ENCODE peak calls at places on chromosomes 13 and 19, in five cellular contexts. One of them, this sample, is unnamed.

GRCh38 chr13:30133554-30133912 is 173.8 kb downstream of the KATNAL1 start:
- DNase-seq in HL-60: no peak
- DNase-seq in breast epithelium: no peak
- DNase-seq in GM12891: no peak
- DNase-seq in transverse colon: peak; percentile 79
- DNase-seq in this sample: no peak

GRCh38 chr13:28566891-28567290 is 72.0 kb upstream of the FLT1 start:
- DNase-seq in HL-60: no peak
- DNase-seq in transverse colon: no peak
- DNase-seq in breast epithelium: no peak
- DNase-seq in GM12891: no peak
- DNase-seq in this sample: no peak

GRCh38 chr19:49140951-49141350 is 14.2 kb downstream of the HRC start:
- DNase-seq in breast epithelium: no peak
- DNase-seq in GM12891: no peak
- DNase-seq in transverse colon: no peak
- DNase-seq in HL-60: no peak
- DNase-seq in this sample: no peak

GRCh38 chr19:56091751-56092546 is 29.1 kb downstream of the ZNF787 start:
- DNase-seq in breast epithelium: peak; percentile 62
- DNase-seq in HL-60: no peak
- DNase-seq in transverse colon: no peak
- DNase-seq in GM12891: no peak
- DNase-seq in this sample: peak; percentile 40

GRCh38 chr19:17338440-17339078 is 1.2 kb downstream of the GTPBP3 start:
- DNase-seq in HL-60: no peak
- DNase-seq in transverse colon: no peak
- DNase-seq in GM12891: no peak
- DNase-seq in breast epithelium: no peak
- DNase-seq in this sample: no peak

GRCh38 chr13:58476176-58476575 is 844.6 kb downstream of the PCDH17 start:
- DNase-seq in transverse colon: no peak
- DNase-seq in GM12891: no peak
- DNase-seq in HL-60: no peak
- DNase-seq in breast epithelium: no peak
- DNase-seq in this sample: no peak

GRCh38 chr13:51223284-51224270 is 1.4 kb downstream of the FAM124A start:
- DNase-seq in GM12891: no peak
- DNase-seq in breast epithelium: no peak
- DNase-seq in HL-60: no peak
- DNase-seq in transverse colon: no peak
- DNase-seq in this sample: no peak

GRCh38 chr13:33509642-33510229 is 224.2 kb upstream of the STARD13 start:
- DNase-seq in breast epithelium: peak; percentile 54
- DNase-seq in GM12891: no peak
- DNase-seq in HL-60: peak; percentile 15
- DNase-seq in transverse colon: no peak
- DNase-seq in this sample: peak; percentile 72

GRCh38 chr19:49809155-49809986 is 3.7 kb downstream of the FUZ start:
- DNase-seq in GM12891: no peak
- DNase-seq in transverse colon: peak; percentile 66
- DNase-seq in HL-60: no peak
- DNase-seq in breast epithelium: peak; percentile 51
- DNase-seq in this sample: peak; percentile 86

GRCh38 chr13:89827552-89827951 is 1519.9 kb upstream of the MIR17HG start:
- DNase-seq in breast epithelium: no peak
- DNase-seq in GM12891: no peak
- DNase-seq in transverse colon: no peak
- DNase-seq in HL-60: no peak
- DNase-seq in this sample: no peak

GRCh38 chr19:54478677-54479266 is 5.7 kb upstream of the CDC42EP5 start:
- DNase-seq in breast epithelium: no peak
- DNase-seq in HL-60: no peak
- DNase-seq in transverse colon: no peak
- DNase-seq in GM12891: no peak
- DNase-seq in this sample: no peak

GRCh38 chr13:71801165-71801564 is 65.8 kb downstream of the DACH1 start:
- DNase-seq in transverse colon: no peak
- DNase-seq in HL-60: no peak
- DNase-seq in GM12891: no peak
- DNase-seq in breast epithelium: no peak
- DNase-seq in this sample: no peak

GRCh38 chr13:71798723-71799122 is 68.3 kb downstream of the DACH1 start:
- DNase-seq in transverse colon: no peak
- DNase-seq in breast epithelium: no peak
- DNase-seq in GM12891: no peak
- DNase-seq in HL-60: no peak
- DNase-seq in this sample: no peak

GRCh38 chr13:71797487-71797886 is 69.5 kb downstream of the DACH1 start:
- DNase-seq in GM12891: no peak
- DNase-seq in HL-60: no peak
- DNase-seq in breast epithelium: no peak
- DNase-seq in transverse colon: no peak
- DNase-seq in this sample: no peak

GRCh38 chr13:71799320-71799719 is 67.7 kb downstream of the DACH1 start:
- DNase-seq in breast epithelium: no peak
- DNase-seq in GM12891: no peak
- DNase-seq in transverse colon: no peak
- DNase-seq in HL-60: no peak
- DNase-seq in this sample: no peak

DNA sequence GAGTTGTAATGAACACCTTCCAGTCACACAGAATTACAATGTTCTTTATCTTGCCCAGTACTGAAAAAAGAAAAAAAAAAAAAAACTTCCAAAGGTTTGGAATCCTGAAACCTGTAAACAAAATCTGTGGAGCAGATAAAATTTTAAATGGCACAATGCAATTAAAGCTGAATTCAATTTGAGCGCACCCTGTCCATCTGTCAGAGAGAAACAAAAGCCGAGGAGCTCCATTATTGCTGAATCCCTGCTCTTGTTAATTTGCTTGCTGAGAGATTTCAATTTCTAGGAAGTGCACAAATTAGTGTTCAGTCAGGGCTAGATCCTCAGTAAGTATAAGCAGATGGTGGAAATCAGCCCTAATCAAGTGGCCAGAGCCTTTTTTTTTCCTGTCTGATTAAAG is 65.2 kb downstream of the DACH1 start:
- DNase-seq in transverse colon: no peak
- DNase-seq in HL-60: no peak
- DNase-seq in GM12891: no peak
- DNase-seq in breast epithelium: no peak
- DNase-seq in this sample: no peak
- TF ChIP-seq POLR2AphosphoS5 in transverse colon: no peak
- TF ChIP-seq POLR2AphosphoS5 in HL-60: no peak
- TF ChIP-seq POLR2AphosphoS5 in GM12891: no peak
- TF ChIP-seq POLR2AphosphoS5 in breast epithelium: no peak
- TF ChIP-seq POLR2AphosphoS5 in this sample: no peak

GRCh38 chr13:113001251-113002140 is 32.5 kb downstream of the MCF2L start:
- DNase-seq in GM12891: no peak
- DNase-seq in breast epithelium: no peak
- DNase-seq in HL-60: no peak
- DNase-seq in transverse colon: peak; percentile 41
- DNase-seq in this sample: no peak
- TF ChIP-seq POLR2AphosphoS5 in GM12891: no peak
- TF ChIP-seq POLR2AphosphoS5 in breast epithelium: no peak
- TF ChIP-seq POLR2AphosphoS5 in HL-60: no peak
- TF ChIP-seq POLR2AphosphoS5 in transverse colon: no peak
- TF ChIP-seq POLR2AphosphoS5 in this sample: no peak

GRCh38 chr19:2476451-2477140 is 669 bp downstream of the GADD45B start:
- DNase-seq in GM12891: no peak
- DNase-seq in transverse colon: peak; percentile 67
- DNase-seq in HL-60: no peak
- DNase-seq in breast epithelium: no peak
- DNase-seq in this sample: no peak

GRCh38 chr19:2478756-2479555 is 3.0 kb downstream of the GADD45B start:
- DNase-seq in transverse colon: peak; percentile 82
- DNase-seq in breast epithelium: peak; percentile 88
- DNase-seq in HL-60: no peak
- DNase-seq in GM12891: no peak
- DNase-seq in this sample: peak; percentile 90

GRCh38 chr19:2478324-2478755 is 2.4 kb downstream of the GADD45B start:
- DNase-seq in GM12891: no peak
- DNase-seq in breast epithelium: peak; percentile 89
- DNase-seq in transverse colon: peak; percentile 83
- DNase-seq in HL-60: peak; percentile 88
- DNase-seq in this sample: peak; percentile 89

GRCh38 chr19:2477141-2477710 is 1.3 kb downstream of the GADD45B start:
- DNase-seq in HL-60: no peak
- DNase-seq in breast epithelium: no peak
- DNase-seq in GM12891: no peak
- DNase-seq in transverse colon: peak; percentile 73
- DNase-seq in this sample: no peak

DNA sequence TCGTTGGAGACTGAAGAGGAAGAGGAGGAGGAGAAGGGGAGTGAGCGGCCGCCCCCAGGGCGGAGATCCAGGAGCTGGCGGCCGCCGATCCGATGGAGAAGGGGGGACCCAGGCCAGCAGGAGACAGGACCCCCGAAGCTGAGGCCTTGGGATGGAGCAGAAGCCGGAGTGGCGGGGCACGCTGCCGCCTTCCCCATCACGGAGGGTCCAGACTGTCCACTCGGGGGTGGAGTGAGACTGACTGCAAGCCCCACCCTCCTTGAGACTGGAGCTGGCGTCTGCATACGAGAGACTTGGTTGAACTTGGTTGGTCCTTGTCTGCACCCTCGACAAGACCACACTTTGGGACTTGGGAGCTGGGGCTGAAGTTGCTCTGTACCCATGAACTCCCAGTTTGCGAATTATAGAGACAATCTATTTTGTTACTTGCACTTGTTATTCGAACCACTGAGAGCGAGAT is 1.8 kb downstream of the GADD45B start:
- DNase-seq in breast epithelium: no peak
- DNase-seq in GM12891: no peak
- DNase-seq in HL-60: no peak
- DNase-seq in transverse colon: peak; percentile 54
- DNase-seq in this sample: no peak
- TF ChIP-seq POLR2AphosphoS5 in breast epithelium: no peak
- TF ChIP-seq POLR2AphosphoS5 in GM12891: peak; percentile 81
- TF ChIP-seq POLR2AphosphoS5 in HL-60: no peak
- TF ChIP-seq POLR2AphosphoS5 in transverse colon: peak; percentile 88
- TF ChIP-seq POLR2AphosphoS5 in this sample: no peak

DNA sequence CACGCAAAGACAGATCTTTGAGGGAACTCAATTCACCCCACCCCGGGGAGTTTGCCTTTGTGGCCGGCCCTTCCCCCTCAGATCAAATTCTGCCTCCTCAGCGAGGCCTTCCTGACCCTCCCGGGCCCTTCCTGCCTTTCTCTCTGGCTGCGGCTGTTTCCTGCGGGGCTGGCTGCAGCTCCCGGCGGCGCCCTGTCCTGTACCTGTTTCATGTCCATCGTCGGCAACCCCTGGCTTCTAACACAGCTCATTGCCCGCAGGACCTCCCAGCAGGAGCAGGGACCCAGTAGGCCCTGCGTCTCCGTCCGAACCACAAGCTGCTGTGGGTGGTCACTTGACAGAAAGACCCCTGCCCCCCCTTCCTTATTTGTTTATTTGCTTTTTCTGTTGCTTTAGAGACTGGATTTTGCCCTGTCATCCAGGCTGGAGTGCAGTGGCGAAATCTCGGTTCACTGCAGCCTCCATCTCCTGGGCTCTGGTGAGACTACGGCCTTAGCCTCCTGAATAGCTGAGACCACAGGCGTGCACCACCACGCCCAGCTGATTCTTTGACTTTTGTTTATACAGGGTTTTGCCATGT is 7.7 kb upstream of the PTBP1 start:
- DNase-seq in transverse colon: no peak
- DNase-seq in breast epithelium: no peak
- DNase-seq in HL-60: no peak
- DNase-seq in GM12891: no peak
- DNase-seq in this sample: no peak
- TF ChIP-seq POLR2AphosphoS5 in transverse colon: no peak
- TF ChIP-seq POLR2AphosphoS5 in breast epithelium: no peak
- TF ChIP-seq POLR2AphosphoS5 in HL-60: no peak
- TF ChIP-seq POLR2AphosphoS5 in GM12891: no peak
- TF ChIP-seq POLR2AphosphoS5 in this sample: no peak

GRCh38 chr19:4851551-4852290 is 15.7 kb downstream of the PLIN3 start:
- DNase-seq in HL-60: no peak
- DNase-seq in breast epithelium: peak; percentile 45
- DNase-seq in transverse colon: peak; percentile 70
- DNase-seq in GM12891: peak; percentile 68
- DNase-seq in this sample: peak; percentile 87
- TF ChIP-seq POLR2AphosphoS5 in HL-60: no peak
- TF ChIP-seq POLR2AphosphoS5 in breast epithelium: no peak
- TF ChIP-seq POLR2AphosphoS5 in transverse colon: no peak
- TF ChIP-seq POLR2AphosphoS5 in GM12891: peak; percentile 20
- TF ChIP-seq POLR2AphosphoS5 in this sample: no peak

This sample was measured in suprapubic skin.